ENCODE peak calls at places on chromosomes 4 and X, in six cellular contexts. O is stimulated activated CD4-positive, alpha-beta T cell treated with anti-CD3 and anti-CD28 coated beads, TNF-alpha, amount 100 ng/mL, for 48 hours; K is erythroblast; X is H4; M is activated CD4-positive, alpha-beta T cell treated with anti-CD3 and anti-CD28 coated beads, Interleukin-2, amount 10 ng/mL, durations not matched to agents 7 days and 5 days; Z is transverse colon. D is an unnamed sample.

GRCh38 chr4:185520119-185520518 is 15.2 kb downstream of the PDLIM3 start:
- DNase-seq in K (no peak), M (no peak), X (no peak), Z (no peak), O (no peak), D (no peak)

GRCh38 chr4:155818639-155819038 is 47.4 kb downstream of the ASIC5 start:
- DNase-seq in K (no peak), M (no peak), X (no peak), O (no peak), Z (no peak), D (no peak)

GRCh38 chr4:87103691-87104187 is 116.7 kb downstream of the KLHL8 start:
- DNase-seq in M (no peak), O (no peak), Z (no peak), K (no peak), X (peak; percentile 20), D (no peak)

GRCh38 chrX:69285401-69285871 is 120.2 kb upstream of the PJA1 start:
- DNase-seq in Z (peak; percentile 30), O (no peak), M (no peak), X (no peak), K (no peak), D (no peak)

GRCh38 chr4:184424993-184425758 is 49.2 kb downstream of the IRF2 start:
- DNase-seq in Z (no peak), X (no peak), O (no peak), K (no peak), M (no peak), D (no peak)

GRCh38 chr4:47031713-47032404 is 492 bp downstream of the GABRB1 start:
- DNase-seq in M (no peak), K (no peak), X (no peak), Z (peak; percentile 14), O (no peak), D (no peak)

GRCh38 chr4:103099691-103100392 is at the start of gene BDH2:
- DNase-seq in M (peak; percentile 77), X (peak; percentile 89), K (peak; percentile 86), O (peak; percentile 23), Z (peak; percentile 48), D (peak; percentile 91)

GRCh38 chr4:145945431-145946155 is 7.0 kb upstream of the ZNF827 start:
- DNase-seq in M (no peak), X (no peak), K (no peak), Z (no peak), O (no peak), D (peak; percentile 15)

GRCh38 chr4:44145868-44146267 is 302.7 kb downstream of the KCTD8 start:
- DNase-seq in K (no peak), X (peak; percentile 11), M (no peak), O (no peak), Z (no peak), D (no peak)

GRCh38 chr4:93346840-93347239 is 481.7 kb upstream of the ATOH1 start:
- DNase-seq in Z (no peak), M (no peak), X (no peak), O (no peak), K (no peak), D (no peak)

GRCh38 chr4:1746919-1747602 is 25.7 kb downstream of the TACC3 start:
- DNase-seq in M (no peak), O (no peak), Z (no peak), X (no peak), K (no peak), D (no peak)

GRCh38 chrX:3962511-3963350 is 249.3 kb upstream of the PRKX start:
- DNase-seq in O (no peak), K (peak; percentile 1), M (no peak), X (peak; percentile 15), Z (no peak), D (peak; percentile 70)

GRCh38 chr4:151994429-151994828 is 233.6 kb upstream of the GATB start:
- DNase-seq in M (no peak), O (no peak), X (no peak), K (no peak), Z (no peak), D (no peak)

GRCh38 chr4:80215449-80216052 is 18.2 kb downstream of the PRDM8 start:
- DNase-seq in M (no peak), O (no peak), Z (no peak), X (peak; percentile 47), K (peak; percentile 15), D (peak; percentile 63)

GRCh38 chr4:73776363-73776762 is 36.0 kb downstream of the CXCL8 start:
- DNase-seq in Z (no peak), X (peak; percentile 30), K (no peak), M (no peak), O (no peak), D (peak; percentile 72)

GRCh38 chrX:28550331-28550872 is 36.8 kb upstream of the IL1RAPL1 start:
- DNase-seq in X (no peak), M (no peak), Z (no peak), O (no peak), K (no peak), D (no peak)

GRCh38 chrX:153689654-153690465 is 2.1 kb downstream of the SLC6A8 start:
- DNase-seq in X (no peak), M (no peak), Z (no peak), K (peak; percentile 89), O (no peak), D (peak; percentile 3)

GRCh38 chrX:35726176-35726575 is 72.0 kb upstream of the MAGEB16 start:
- DNase-seq in Z (no peak), O (no peak), X (peak; percentile 16), K (no peak), M (no peak), D (peak; percentile 67)

GRCh38 chr4:174394915-174395314 is 111.2 kb downstream of the CEP44 start:
- DNase-seq in M (no peak), O (no peak), K (no peak), X (no peak), Z (no peak), D (peak; percentile 71)

GRCh38 chrX:9785252-9785943 is 831 bp upstream of the SHROOM2 start:
- DNase-seq in O (no peak), X (no peak), M (no peak), K (no peak), Z (no peak), D (no peak)

GRCh38 chr4:120636120-120636630 is 286.4 kb downstream of the PRDM5 start:
- DNase-seq in M (no peak), K (no peak), O (no peak), Z (no peak), X (no peak), D (no peak)

GRCh38 chr4:144903953-144904711 is 193.9 kb downstream of the ANAPC10 start:
- DNase-seq in X (no peak), M (no peak), Z (no peak), K (no peak), O (no peak), D (peak; percentile 65)

GRCh38 chr4:169282429-169283113 is 11.8 kb upstream of the SH3RF1 start:
- DNase-seq in X (no peak), O (no peak), K (no peak), Z (no peak), M (no peak), D (no peak)

GRCh38 chr4:22385615-22386014 is 130.3 kb downstream of the ADGRA3 start:
- DNase-seq in M (no peak), X (no peak), K (no peak), Z (no peak), O (no peak), D (no peak)

GRCh38 chrX:96438803-96439202 is 245.8 kb upstream of the DIAPH2 start:
- DNase-seq in O (no peak), K (no peak), Z (no peak), X (no peak), M (no peak), D (no peak)

GRCh38 chrX:118216086-118216485 is 99.5 kb upstream of the KLHL13 start:
- DNase-seq in K (no peak), X (no peak), O (no peak), Z (no peak), M (no peak), D (no peak)

GRCh38 chr4:3220586-3221494 is 28.1 kb upstream of the MSANTD1 start:
- DNase-seq in M (no peak), Z (no peak), O (no peak), X (no peak), K (no peak), D (no peak)

GRCh38 chr4:6658635-6659075 is 18.2 kb downstream of the MRFAP1 start:
- DNase-seq in Z (peak; percentile 28), O (peak; percentile 33), X (no peak), K (peak; percentile 26), M (peak; percentile 21), D (no peak)

GRCh38 chrX:56564182-56564885 is 907 bp downstream of the UBQLN2 start:
- DNase-seq in X (peak; percentile 5), O (peak; percentile 29), M (peak; percentile 7), Z (peak; percentile 11), K (peak; percentile 30), D (peak; percentile 37)

GRCh38 chrX:1885116-1885515 is 270.3 kb downstream of the ASMT start:
- DNase-seq in M (no peak), K (no peak), X (no peak), Z (no peak), O (no peak), D (no peak)